ENCODE peak calls at places on chromosomes 11 and 22, in eight cellular contexts. N, T, Y, B, G, O, X and A are unnamed samples.

GRCh38 chr11:69361466-69361865 is 67.5 kb downstream of the MYEOV start:
- DNase-seq in N (no peak), T (no peak), Y (no peak), B (no peak), G (no peak), O (peak), X (no peak), A (no peak)

GRCh38 chr22:50293441-50294318 is 13.8 kb downstream of the PLXNB2 start:
- DNase-seq in N (peak), T (peak), Y (peak), B (no peak), G (peak), O (peak), X (no peak), A (peak)

GRCh38 chr22:38415561-38416321 is 39.3 kb downstream of the KCNJ4 start:
- DNase-seq in N (peak), T (no peak), Y (no peak), B (no peak), G (no peak), O (peak), X (no peak), A (no peak)

GRCh38 chr11:96227244-96227643 is 115.8 kb downstream of the MAML2 start:
- DNase-seq in N (no peak), T (no peak), Y (no peak), B (no peak), G (no peak), O (no peak), X (no peak), A (peak)

GRCh38 chr22:35921777-35922176 is 106.8 kb downstream of the RBFOX2 start:
- DNase-seq in N (peak), T (peak), Y (peak), B (peak), G (peak), O (peak), X (no peak), A (peak)

GRCh38 chr11:74535371-74536118 is 42.0 kb upstream of the LIPT2 start:
- DNase-seq in N (no peak), T (no peak), Y (no peak), B (no peak), G (no peak), O (no peak), X (no peak), A (no peak)

GRCh38 chr22:30636226-30637077 is 871 bp downstream of the SLC35E4 start:
- DNase-seq in N (peak), T (peak), Y (no peak), B (no peak), G (no peak), O (peak), X (no peak), A (peak)

GRCh38 chr22:46042786-46043185 is 65.8 kb upstream of the WNT7B start:
- DNase-seq in N (no peak), T (peak), Y (no peak), B (no peak), G (peak), O (peak), X (no peak), A (no peak)

GRCh38 chr11:40099391-40100169 is 1359.9 kb downstream of the LRRC4C start:
- DNase-seq in N (no peak), T (no peak), Y (no peak), B (no peak), G (no peak), O (no peak), X (no peak), A (no peak)

GRCh38 chr11:74004694-74005615 is 3.9 kb downstream of the UCP3 start:
- DNase-seq in N (no peak), T (no peak), Y (no peak), B (peak), G (no peak), O (no peak), X (no peak), A (no peak)

GRCh38 chr11:32110795-32111194 is 19.9 kb downstream of the RCN1 start:
- DNase-seq in N (no peak), T (no peak), Y (no peak), B (no peak), G (no peak), O (no peak), X (no peak), A (no peak)

GRCh38 chr22:32785636-32786418 is 15.7 kb upstream of the TIMP3 start:
- DNase-seq in N (no peak), T (no peak), Y (no peak), B (no peak), G (no peak), O (no peak), X (no peak), A (peak)

GRCh38 chr11:74948546-74948897 is 369 bp downstream of the XRRA1 start:
- DNase-seq in N (no peak), T (no peak), Y (no peak), B (peak), G (no peak), O (no peak), X (no peak), A (peak)

GRCh38 chr22:21015051-21016006 is at the start of gene P2RX6:
- DNase-seq in N (no peak), T (peak), Y (no peak), B (peak), G (peak), O (no peak), X (no peak), A (peak)
- H3K9ac ChIP-seq in N (no peak), T (peak), Y (no peak), B (peak), G (peak), O (no peak), X (no peak), A (peak)

GRCh38 chr22:41478891-41479521 is 10.1 kb downstream of the ACO2 start:
- DNase-seq in N (no peak), T (peak), Y (no peak), B (no peak), G (peak), O (no peak), X (no peak), A (peak)

GRCh38 chr22:41478473-41478872 is 9.6 kb downstream of the ACO2 start:
- DNase-seq in N (no peak), T (no peak), Y (no peak), B (no peak), G (no peak), O (no peak), X (no peak), A (no peak)

GRCh38 chr22:41481131-41481830 is 12.4 kb downstream of the ACO2 start:
- DNase-seq in N (no peak), T (no peak), Y (no peak), B (no peak), G (peak), O (no peak), X (no peak), A (no peak)

GRCh38 chr22:41480397-41480735 is 11.4 kb downstream of the ACO2 start:
- DNase-seq in N (no peak), T (no peak), Y (no peak), B (no peak), G (peak), O (no peak), X (no peak), A (peak)

DNA sequence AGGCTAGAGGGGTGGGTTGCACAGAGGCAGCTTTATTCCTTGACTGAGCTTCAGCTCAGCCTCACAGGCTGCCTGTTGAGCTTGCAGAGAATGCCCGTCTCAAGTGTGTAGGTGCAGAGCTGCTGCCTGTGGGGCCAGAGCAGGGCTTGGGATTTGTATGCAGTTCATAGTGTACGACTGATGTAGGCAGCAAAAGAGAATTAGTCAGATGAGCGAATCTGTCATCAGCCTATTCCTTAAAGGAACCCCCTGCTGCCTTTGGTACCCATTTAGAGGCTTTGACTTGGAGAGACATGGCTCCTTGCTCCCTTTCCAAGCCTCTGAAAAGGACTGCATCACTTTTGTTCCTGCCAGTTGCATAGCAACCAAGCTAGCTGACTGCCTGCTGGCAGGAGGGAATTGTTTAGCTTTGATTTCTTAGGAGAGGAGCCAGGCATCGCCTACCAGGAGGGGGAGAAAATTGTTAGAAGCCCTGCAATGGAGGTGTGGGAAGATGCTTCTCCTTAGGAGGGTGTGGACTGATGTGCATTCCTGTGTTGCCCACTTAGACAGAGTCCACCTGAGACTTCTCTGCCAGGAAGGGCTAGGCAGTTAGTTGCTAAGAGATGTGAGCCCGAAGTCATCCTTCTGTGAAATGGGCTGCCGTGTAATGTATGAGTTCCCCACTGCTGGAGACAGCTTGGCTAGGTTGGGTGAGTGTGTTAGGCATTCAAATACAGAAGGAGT is 10.9 kb downstream of the ACO2 start:
- DNase-seq in N (peak), T (no peak), Y (peak), B (no peak), G (peak), O (peak), X (no peak), A (peak)
- H3K9ac ChIP-seq in N (peak), T (no peak), Y (no peak), B (no peak), G (no peak), O (no peak), X (no peak), A (peak)

GRCh38 chr11:114250993-114251796 is 45.0 kb upstream of the NNMT start:
- DNase-seq in N (no peak), T (no peak), Y (no peak), B (peak), G (no peak), O (no peak), X (no peak), A (no peak)
- H3K9ac ChIP-seq in N (no peak), T (no peak), Y (no peak), B (peak), G (no peak), O (no peak), X (no peak), A (peak)

DNA sequence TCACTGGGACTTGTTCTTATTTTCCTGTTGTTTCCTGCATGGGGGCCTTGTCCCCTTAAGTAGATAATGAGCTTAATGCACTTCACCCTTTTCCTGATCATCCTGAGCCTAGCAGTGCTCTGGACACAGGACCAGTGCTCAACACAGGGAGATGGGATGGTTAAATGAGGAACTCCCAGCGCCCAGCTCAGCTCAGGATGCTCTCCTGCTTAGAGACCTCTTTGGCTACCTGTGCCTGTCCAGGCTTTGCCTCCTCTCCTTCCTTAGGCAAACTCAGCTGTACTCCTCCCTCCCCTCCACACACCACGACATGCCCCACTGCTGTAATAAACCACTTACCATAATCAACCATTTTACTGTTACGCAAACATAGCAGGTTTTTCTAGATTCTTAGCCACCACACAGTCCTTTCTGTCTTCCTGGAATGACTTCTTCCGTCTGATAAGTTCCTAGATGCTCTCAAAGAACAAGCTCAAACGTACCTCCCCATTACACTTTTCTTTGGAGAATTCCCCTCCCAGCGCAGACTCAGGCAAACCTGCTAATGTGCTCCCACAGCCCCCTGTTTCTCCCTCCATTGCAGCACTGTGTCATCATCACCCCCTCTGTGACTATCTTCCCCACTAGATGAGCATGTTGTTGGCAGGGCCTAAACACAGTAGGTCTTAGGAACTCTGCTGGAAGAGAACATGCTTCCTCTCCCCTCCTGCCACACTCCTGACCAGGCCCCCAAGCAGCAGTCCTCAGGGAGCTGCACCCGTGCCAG is 113.6 kb downstream of the MICAL2 start:
- DNase-seq in N (no peak), T (peak), Y (no peak), B (no peak), G (peak), O (no peak), X (no peak), A (no peak)
- H3K9ac ChIP-seq in N (no peak), T (peak), Y (no peak), B (peak), G (peak), O (no peak), X (no peak), A (no peak)